ENCODE peak calls at places on chromosome 3, in ten cellular contexts. X, I, R, Y, L, K, E, D, Q and F are unnamed samples.
A peak's percentile ranks its signal among the peaks of the same experiment; 100 is the strongest.

GRCh38 chr3:4826237-4827100 is 152.8 kb upstream of the BHLHE40 start:
- DNase-seq in X (peak; percentile 96), I (peak; percentile 90), R (no peak), Y (peak; percentile 43), L (peak; percentile 87), K (peak; percentile 50), E (peak; percentile 14), D (no peak), Q (no peak), F (no peak)

GRCh38 chr3:127689266-127689860 is 16.6 kb downstream of the ABTB1 start:
- DNase-seq in X (peak; percentile 64), I (peak; percentile 35), R (no peak), Y (peak; percentile 26), L (no peak), K (no peak), E (no peak), D (no peak), Q (no peak), F (no peak)

GRCh38 chr3:36900474-36901443 is 44.1 kb downstream of the TRANK1 start:
- DNase-seq in X (no peak), I (no peak), R (no peak), Y (no peak), L (no peak), K (no peak), E (no peak), D (no peak), Q (no peak), F (no peak)

GRCh38 chr3:188573286-188573928 is 419.4 kb downstream of the LPP start:
- DNase-seq in X (no peak), I (no peak), R (no peak), Y (no peak), L (no peak), K (no peak), E (no peak), D (no peak), Q (no peak), F (no peak)

GRCh38 chr3:56210201-56210774 is 258.0 kb downstream of the ERC2 start:
- DNase-seq in X (no peak), I (no peak), R (no peak), Y (no peak), L (no peak), K (no peak), E (no peak), D (no peak), Q (no peak), F (no peak)

GRCh38 chr3:150000631-150001030 is 29.9 kb upstream of the PFN2 start:
- DNase-seq in X (no peak), I (no peak), R (no peak), Y (no peak), L (no peak), K (no peak), E (no peak), D (no peak), Q (no peak), F (no peak)

GRCh38 chr3:79247367-79248103 is 520.3 kb downstream of the ROBO1 start:
- DNase-seq in X (no peak), I (no peak), R (no peak), Y (no peak), L (no peak), K (no peak), E (peak; percentile 5), D (no peak), Q (no peak), F (no peak)

GRCh38 chr3:53130179-53131135 is at the start of gene RFT1:
- DNase-seq in X (peak; percentile 99), I (peak; percentile 98), R (peak; percentile 98), Y (peak; percentile 99), L (peak; percentile 99), K (peak; percentile 100), E (peak; percentile 98), D (no peak), Q (peak; percentile 93), F (peak; percentile 95)

GRCh38 chr3:189297957-189298356 is 126.2 kb downstream of the TPRG1 start:
- DNase-seq in X (no peak), I (no peak), R (no peak), Y (no peak), L (no peak), K (no peak), E (no peak), D (no peak), Q (no peak), F (no peak)

GRCh38 chr3:119297169-119297568 is 3.0 kb downstream of the ARHGAP31 start:
- DNase-seq in X (no peak), I (no peak), R (no peak), Y (peak; percentile 55), L (no peak), K (peak; percentile 26), E (no peak), D (no peak), Q (no peak), F (no peak)

GRCh38 chr3:132721479-132722164 is 587 bp downstream of the NPHP3 start:
- DNase-seq in X (peak; percentile 66), I (peak; percentile 64), R (peak; percentile 85), Y (peak; percentile 57), L (peak; percentile 69), K (peak; percentile 37), E (peak; percentile 42), D (no peak), Q (peak; percentile 49), F (no peak)

GRCh38 chr3:13728487-13728886 is 151.4 kb downstream of the WNT7A start:
- DNase-seq in X (no peak), I (no peak), R (no peak), Y (no peak), L (no peak), K (no peak), E (no peak), D (no peak), Q (no peak), F (no peak)

DNA sequence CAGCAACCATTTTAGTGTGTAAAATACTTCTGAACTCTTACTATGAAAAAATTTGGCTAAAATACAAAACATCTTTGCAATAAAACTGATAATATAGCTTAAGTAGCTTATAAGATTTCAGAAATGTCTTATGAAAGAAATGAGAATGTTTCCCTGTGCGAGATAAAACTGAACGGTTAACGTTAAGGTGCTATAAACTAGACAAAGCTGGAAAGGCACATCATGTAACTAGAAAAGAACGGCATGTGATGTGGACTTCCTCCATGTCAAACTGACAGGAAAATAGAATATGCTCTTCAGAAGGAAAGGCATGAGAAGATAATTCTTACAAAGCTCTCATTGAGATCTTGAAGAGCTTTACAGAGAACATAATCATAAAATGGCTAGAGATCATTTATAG is 36.5 kb downstream of the NCK1 start:
- DNase-seq in X (no peak), I (no peak), R (no peak), Y (no peak), L (no peak), K (no peak), E (peak; percentile 48), D (no peak), Q (no peak), F (no peak)
- H3K9me3 ChIP-seq in X (no peaks in the 10 kb centered on the region), I (peaks cover under 1% of the 10 kb centered on the region), R (no peaks in the 10 kb centered on the region), Y (no peaks in the 10 kb centered on the region), L (peaks cover 1% of the 10 kb centered on the region), K (no peaks in the 10 kb centered on the region), E (no peaks in the 10 kb centered on the region), D (peaks cover under 1% of the 10 kb centered on the region), Q (no peaks in the 10 kb centered on the region), F (no peaks in the 10 kb centered on the region)

DNA sequence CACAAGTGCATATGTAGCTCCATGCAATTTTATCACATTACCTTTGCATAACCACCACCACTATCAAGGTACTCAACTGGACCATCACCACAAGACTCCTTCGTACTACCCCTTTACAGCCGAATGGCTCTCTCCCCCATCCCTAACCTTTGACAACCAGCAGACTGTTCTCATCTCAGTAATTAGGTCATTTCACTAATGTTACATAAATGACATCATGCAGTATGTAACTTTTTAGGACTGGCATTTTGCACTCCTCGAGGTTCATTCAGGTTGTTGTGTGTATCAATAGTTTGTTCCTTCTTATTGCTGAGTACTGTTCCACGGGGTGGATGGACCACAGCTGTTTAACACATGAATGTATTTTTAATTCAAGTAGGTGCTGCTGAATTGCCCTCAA is 121.8 kb upstream of the SLC6A11 start:
- DNase-seq in X (no peak), I (no peak), R (no peak), Y (no peak), L (no peak), K (no peak), E (no peak), D (no peak), Q (no peak), F (no peak)
- TF ChIP-seq CTCF in X (no peak), I (no peak), R (no peak), Y (no peak), L (no peak), K (no peak), E (no peak), D (no peak), Q (no peak), F (no peak)

DNA sequence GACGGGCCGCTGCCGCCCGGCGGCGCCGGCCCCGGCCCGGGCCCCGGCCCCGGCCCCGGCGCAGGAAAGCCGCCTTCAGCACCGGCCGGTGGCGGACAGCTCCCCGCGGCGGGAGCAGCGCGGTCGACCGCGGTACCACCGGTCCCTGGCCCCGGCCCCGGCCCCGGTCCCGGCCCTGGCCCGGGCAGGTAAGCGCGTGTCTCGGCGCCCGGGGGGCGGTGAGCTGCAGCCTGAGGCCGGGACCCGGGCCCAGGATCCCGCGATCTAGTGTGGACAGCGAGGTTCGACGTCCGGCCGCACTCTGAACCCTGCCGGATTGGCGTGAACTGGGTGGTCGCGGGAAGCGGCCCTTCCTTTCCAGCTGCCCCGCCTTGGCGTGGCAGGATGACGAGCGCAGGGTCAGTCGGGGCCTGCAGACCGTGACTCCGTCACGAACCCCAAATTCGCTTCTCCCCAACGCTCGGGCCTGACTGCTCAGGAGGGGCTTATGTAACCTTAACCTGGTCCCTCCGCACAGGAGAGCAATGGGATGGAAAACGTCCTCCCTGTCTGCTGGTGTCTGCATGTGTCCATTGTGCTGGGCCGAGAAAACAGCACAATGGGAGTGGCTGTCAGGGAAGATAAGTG is 475 bp downstream of the BSN start:
- DNase-seq in X (no peak), I (no peak), R (peak; percentile 83), Y (no peak), L (peak; percentile 43), K (no peak), E (peak; percentile 22), D (no peak), Q (peak; percentile 28), F (peak; percentile 60)
- H3K4me3 ChIP-seq in X (peak overlapping the region; percentile 83), I (no peak overlapping the region), R (peak overlapping the region; percentile 32), Y (peak overlapping the region; percentile 52), L (peak overlapping the region; percentile 72), K (peak overlapping the region; percentile 77), E (peak overlapping the region; percentile 59), D (peak overlapping the region; percentile 34), Q (peak overlapping the region; percentile 50), F (peak overlapping the region; percentile 30)

GRCh38 chr3:1828519-1828918 is 270.1 kb upstream of the CNTN4 start:
- DNase-seq in X (no peak), I (no peak), R (no peak), Y (no peak), L (no peak), K (no peak), E (no peak), D (no peak), Q (no peak), F (no peak)
- H3K9me3 ChIP-seq in X (no peaks in the 10 kb centered on the region), I (no peaks in the 10 kb centered on the region), R (no peaks in the 10 kb centered on the region), Y (no peaks in the 10 kb centered on the region), L (no peaks in the 10 kb centered on the region), K (no peaks in the 10 kb centered on the region), E (no peaks in the 10 kb centered on the region), D (no peaks in the 10 kb centered on the region), Q (peaks cover 16% of the 10 kb centered on the region), F (no peaks in the 10 kb centered on the region)